ENCODE peak calls at places on chromosomes 12 and 14, in seven cellular contexts. N is posterior vena cava; G is NCI-H1694; L is stimulated activated CD4-positive, alpha-beta T cell treated with anti-CD3 and anti-CD28 coated beads, Interleukin-1b, Interleukin-23, amount 100 ng/mL, for 4 hours; B is activated CD4-positive, alpha-beta T cell treated with anti-CD3 and anti-CD28 coated beads for 36 hours; W is thyroid gland; D is stimulated activated CD8-positive, alpha-beta memory T cell treated with anti-CD3 and anti-CD28 coated beads, Interleukin-2, amount 100 ng/mL, for 1 hour. U is an unnamed sample.

GRCh38 chr12:31322651-31323248 is 3.2 kb downstream of the SINHCAF start:
- DNase-seq in B (peak), G (no peak), L (no peak), D (no peak), W (no peak), N (no peak), U (no peak)

GRCh38 chr12:2613674-2614073 is 181.1 kb upstream of the FKBP4 start:
- DNase-seq in D (no peak), L (no peak), G (no peak), B (peak), N (peak), W (no peak), U (no peak)

GRCh38 chr12:31783996-31784645 is 55.3 kb upstream of the AMN1 start:
- DNase-seq in N (no peak), W (no peak), G (peak), B (no peak), D (no peak), L (no peak), U (no peak)

GRCh38 chr14:38065101-38065762 is 142.5 kb upstream of the SSTR1 start:
- DNase-seq in N (no peak), B (peak), L (peak), W (no peak), D (peak), G (no peak), U (no peak)

GRCh38 chr12:9405861-9406563 is 197.8 kb upstream of the PZP start:
- DNase-seq in B (no peak), D (no peak), W (no peak), N (no peak), G (no peak), L (no peak), U (no peak)

GRCh38 chr12:71300772-71301675 is 138.6 kb upstream of the LGR5 start:
- DNase-seq in D (no peak), G (no peak), B (no peak), W (no peak), L (no peak), N (no peak), U (no peak)

GRCh38 chr12:21505888-21506287 is 4.3 kb downstream of the GOLT1B start:
- DNase-seq in W (no peak), D (no peak), L (no peak), B (no peak), G (no peak), N (no peak), U (no peak)

GRCh38 chr12:116863275-116863767 is 17.9 kb downstream of the HRK start:
- DNase-seq in B (peak), N (no peak), W (no peak), G (no peak), D (no peak), L (no peak), U (no peak)

GRCh38 chr12:15782667-15783066 is 6.5 kb downstream of the EPS8 start:
- DNase-seq in G (no peak), N (no peak), W (no peak), L (no peak), B (no peak), D (no peak), U (no peak)

GRCh38 chr12:39619316-39619659 is 315 bp downstream of the ABCD2 start:
- DNase-seq in W (no peak), G (peak), L (no peak), B (peak), D (no peak), N (peak), U (no peak)

GRCh38 chr12:120733574-120733973 is 7.9 kb downstream of the ACADS start:
- DNase-seq in D (no peak), W (no peak), N (no peak), G (no peak), B (no peak), L (no peak), U (no peak)

GRCh38 chr12:106417926-106418910 is 60.7 kb downstream of the POLR3B start:
- DNase-seq in B (no peak), N (no peak), G (no peak), W (no peak), L (no peak), D (no peak), U (no peak)

GRCh38 chr14:104968541-104969401 is 9.4 kb downstream of the AHNAK2 start:
- DNase-seq in D (no peak), G (no peak), W (peak), N (peak), B (no peak), L (no peak), U (no peak)

GRCh38 chr12:132948146-132949066 is 7.7 kb downstream of the ZNF605 start:
- DNase-seq in G (no peak), L (no peak), W (no peak), D (no peak), N (no peak), B (no peak), U (no peak)

GRCh38 chr14:73755434-73756014 is 41.3 kb upstream of the PNMA1 start:
- DNase-seq in B (peak), L (no peak), N (no peak), W (peak), G (no peak), D (no peak), U (no peak)

GRCh38 chr12:130617219-130617618 is 98.9 kb downstream of the RIMBP2 start:
- DNase-seq in G (no peak), L (no peak), B (no peak), W (no peak), N (no peak), D (no peak), U (no peak)